ENCODE peak calls at places on chromosomes 16 and 17, in nine cellular contexts. X, Z, Q, U, O, R, E, C and M are unnamed samples.

GRCh38 chr16:78362736-78363135 is 263.3 kb downstream of the WWOX start:
- DNase-seq in C (no peak), E (no peak), U (no peak), R (no peak), Z (no peak), Q (no peak), O (no peak), X (no peak), M (no peak)

GRCh38 chr17:18031955-18032354 is 7.0 kb downstream of the ATPAF2 start:
- DNase-seq in E (no peak), C (no peak), Z (no peak), R (peak; percentile 61), O (peak; percentile 20), Q (no peak), U (no peak), X (peak; percentile 31), M (peak; percentile 42)

GRCh38 chr17:488993-489757 is 136.6 kb upstream of the RPH3AL start:
- DNase-seq in Q (no peak), X (peak; percentile 32), Z (peak; percentile 37), C (no peak), U (no peak), R (peak; percentile 20), O (no peak), E (no peak), M (no peak)

GRCh38 chr17:18181358-18181757 is 2.3 kb upstream of the ALKBH5 start:
- DNase-seq in Q (no peak), X (peak; percentile 68), R (peak; percentile 29), U (no peak), C (no peak), E (no peak), O (no peak), Z (no peak), M (peak; percentile 75)

GRCh38 chr16:66588981-66589713 is 9.9 kb downstream of the CMTM2 start:
- DNase-seq in X (peak; percentile 39), U (no peak), E (no peak), O (no peak), R (peak; percentile 18), C (no peak), Q (peak; percentile 51), Z (peak; percentile 50), M (no peak)

GRCh38 chr17:39937462-39937861 is 9.9 kb downstream of the LRRC3C start:
- DNase-seq in C (no peak), E (no peak), O (no peak), Z (no peak), Q (no peak), R (no peak), U (no peak), X (no peak), M (no peak)

GRCh38 chr16:5653789-5654188 is 556.2 kb upstream of the EEF2KMT start:
- DNase-seq in E (no peak), R (no peak), C (no peak), X (no peak), Z (no peak), Q (no peak), U (no peak), O (no peak), M (no peak)

GRCh38 chr16:11212819-11213196 is 43.2 kb downstream of the SOCS1 start:
- DNase-seq in Q (no peak), U (no peak), X (peak; percentile 38), O (no peak), E (no peak), R (no peak), C (no peak), Z (no peak), M (no peak)

GRCh38 chr16:47727131-47727530 is 266.0 kb downstream of the PHKB start:
- DNase-seq in Z (no peak), O (no peak), R (no peak), X (no peak), E (no peak), U (no peak), Q (no peak), C (no peak), M (no peak)

GRCh38 chr17:53570731-53571130 is 252.0 kb upstream of the KIF2B start:
- DNase-seq in Q (no peak), E (no peak), R (no peak), O (no peak), U (no peak), C (no peak), Z (no peak), X (no peak), M (no peak)

GRCh38 chr16:2467301-2468141 is 3.6 kb upstream of the NTN3 start:
- DNase-seq in E (no peak), C (no peak), Z (peak; percentile 84), R (peak; percentile 72), U (no peak), O (peak; percentile 29), Q (peak; percentile 71), X (peak; percentile 66), M (peak; percentile 32)

GRCh38 chr17:79612468-79613194 is 1.8 kb upstream of the RBFOX3 start:
- DNase-seq in X (no peak), E (no peak), Q (peak; percentile 45), R (peak; percentile 5), O (no peak), Z (peak; percentile 92), U (no peak), C (no peak), M (peak; percentile 1)

GRCh38 chr17:10316986-10317834 is 55.6 kb downstream of the MYH13 start:
- DNase-seq in O (peak; percentile 10), Z (peak; percentile 72), Q (peak; percentile 74), X (no peak), U (no peak), R (peak; percentile 41), C (no peak), E (no peak), M (no peak)

GRCh38 chr17:66715745-66716156 is 119.2 kb upstream of the CACNG5 start:
- DNase-seq in X (peak; percentile 77), C (no peak), Z (peak; percentile 82), U (peak; percentile 53), R (peak; percentile 75), E (peak; percentile 23), O (peak; percentile 68), Q (peak; percentile 57), M (peak; percentile 77)

GRCh38 chr16:6018848-6019489 is 921.4 kb upstream of the EEF2KMT start:
- DNase-seq in C (no peak), X (no peak), U (no peak), E (no peak), O (no peak), Q (no peak), R (no peak), Z (peak; percentile 68), M (no peak)

GRCh38 chr17:12046786-12047185 is 26.1 kb downstream of the MAP2K4 start:
- DNase-seq in X (no peak), C (no peak), Z (peak; percentile 83), O (no peak), E (no peak), U (no peak), R (no peak), Q (no peak), M (no peak)

GRCh38 chr17:48804936-48805411 is 12.1 kb downstream of the TTLL6 start:
- DNase-seq in U (no peak), Q (peak; percentile 56), O (peak; percentile 38), E (no peak), X (peak; percentile 48), R (peak; percentile 37), C (no peak), Z (peak; percentile 80), M (no peak)

GRCh38 chr17:64133546-64134215 is 3.7 kb upstream of the ERN1 start:
- DNase-seq in Q (peak; percentile 64), X (peak; percentile 71), C (no peak), R (peak; percentile 70), U (no peak), E (no peak), Z (peak; percentile 81), O (peak; percentile 45), M (peak; percentile 63)

GRCh38 chr16:368388-369158 is 1.8 kb downstream of the MRPL28 start:
- DNase-seq in Z (no peak), E (no peak), U (no peak), X (no peak), C (no peak), R (no peak), O (no peak), Q (no peak), M (no peak)

GRCh38 chr16:68126395-68126794 is 41.2 kb downstream of the NFATC3 start:
- DNase-seq in X (no peak), R (no peak), Q (no peak), O (no peak), C (no peak), E (no peak), U (peak; percentile 17), Z (no peak), M (no peak)
- TF ChIP-seq CTCF in X (no peak), R (no peak), Q (no peak), O (no peak), C (no peak), E (no peak), U (no peak), Z (no peak), M (no peak)

DNA sequence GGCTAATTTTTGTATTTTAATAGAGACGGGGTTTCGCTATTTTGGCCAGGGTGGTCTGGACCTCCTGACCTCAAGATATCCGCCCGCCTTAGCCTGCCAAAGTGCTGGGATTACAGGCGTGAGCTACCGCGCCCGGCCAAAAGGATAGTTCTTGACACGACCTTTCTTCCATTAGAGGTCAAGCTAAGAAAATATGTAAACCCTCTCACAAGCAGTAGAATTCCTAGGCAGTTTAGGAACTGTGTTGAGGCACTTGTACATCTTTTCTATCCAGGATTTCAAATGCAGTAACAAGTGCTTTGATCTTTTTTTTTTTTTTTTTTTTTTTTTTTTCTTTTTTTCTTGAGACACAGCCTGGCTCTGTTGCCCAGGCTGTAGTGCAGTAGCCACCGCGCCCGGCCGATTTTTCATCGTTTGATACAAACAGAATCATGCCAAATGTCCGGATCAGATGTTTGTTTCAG is 1.4 kb upstream of the ARL6IP1 start:
- DNase-seq in U (no peak), Z (no peak), R (no peak), X (no peak), E (no peak), C (no peak), Q (no peak), O (no peak), M (no peak)
- H3K4me3 ChIP-seq in U (no peak overlapping the region), Z (no peak overlapping the region), R (no peak overlapping the region), X (no peak overlapping the region), E (no peak overlapping the region), C (no peak overlapping the region), Q (no peak overlapping the region), O (no peak overlapping the region), M (no peak overlapping the region)

GRCh38 chr17:6075050-6075449 is 4.9 kb downstream of the WSCD1 start:
- DNase-seq in X (no peak), Q (no peak), U (no peak), Z (no peak), E (no peak), C (no peak), O (no peak), R (no peak), M (no peak)
- TF ChIP-seq CTCF in X (no peak), Q (no peak), U (no peak), Z (no peak), E (no peak), C (no peak), O (no peak), R (no peak), M (no peak)

DNA sequence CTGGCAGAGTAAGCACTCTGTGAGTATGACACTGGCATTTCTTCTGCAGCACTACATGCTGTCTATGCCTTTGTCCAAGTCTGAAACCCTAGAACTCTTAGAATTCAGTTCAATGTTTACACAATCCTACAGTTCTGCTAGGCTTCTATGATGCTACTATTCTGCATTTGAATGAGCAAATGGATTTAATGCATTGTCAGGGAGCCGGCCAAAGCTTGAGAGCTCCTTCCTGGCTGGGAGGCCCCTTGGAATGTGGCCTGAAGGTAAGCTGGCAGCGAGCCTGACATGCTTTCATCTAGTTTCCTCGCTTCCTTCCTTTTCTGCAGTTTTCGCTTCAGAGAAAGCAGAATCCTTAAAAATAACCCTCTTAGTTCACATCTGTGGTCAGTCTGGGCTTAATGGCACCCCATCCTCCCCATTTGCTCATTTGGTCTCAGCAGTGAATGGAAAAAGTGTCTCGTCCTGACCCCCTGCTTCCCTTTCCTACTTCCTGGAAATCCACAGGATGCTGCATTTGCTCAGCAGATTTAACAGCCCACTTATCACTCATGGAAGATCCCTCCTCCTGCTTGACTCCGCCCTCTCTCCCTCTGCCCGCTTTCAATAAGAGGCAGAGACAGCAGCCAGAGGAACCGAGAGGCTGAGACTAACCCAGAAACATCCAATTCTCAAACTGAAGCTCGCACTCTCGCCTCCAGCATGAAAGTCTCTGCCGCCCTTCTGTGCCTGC is at the start of gene CCL2:
- DNase-seq in O (peak; percentile 53), Q (peak; percentile 75), X (peak; percentile 32), E (peak; percentile 65), C (no peak), Z (peak; percentile 73), U (no peak), R (peak; percentile 85), M (peak; percentile 25)
- H3K4me3 ChIP-seq in O (peak within 1 kb of the TSS; percentile 49), Q (no peak within 1 kb of the TSS), X (no peak within 1 kb of the TSS), E (peak within 1 kb of the TSS; percentile 79), C (peak within 1 kb of the TSS; percentile 69), Z (peak within 1 kb of the TSS; percentile 49), U (no peak within 1 kb of the TSS), R (peak within 1 kb of the TSS; percentile 47), M (no peak within 1 kb of the TSS)